ENCODE peak calls at places on chromosome 9, in four cellular contexts. One of them, this sample, is unnamed.

GRCh38 chr9:33458444-33458843 is 11.1 kb upstream of the AQP3 start:
- DNase-seq in endothelial cell of umbilical vein: peak
- DNase-seq in fibroblast of lung: no peak
- DNase-seq in PC-3: peak
- DNase-seq in this sample: no peak

GRCh38 chr9:133341369-133342082 is 5.5 kb upstream of the SURF6 start:
- DNase-seq in endothelial cell of umbilical vein: no peak
- DNase-seq in fibroblast of lung: no peak
- DNase-seq in PC-3: no peak
- DNase-seq in this sample: no peak

GRCh38 chr9:114372971-114373591 is 14.7 kb downstream of the AKNA start:
- DNase-seq in endothelial cell of umbilical vein: no peak
- DNase-seq in fibroblast of lung: no peak
- DNase-seq in PC-3: no peak
- DNase-seq in this sample: no peak

GRCh38 chr9:5838884-5839571 is 6.1 kb upstream of the ERMP1 start:
- DNase-seq in endothelial cell of umbilical vein: peak
- DNase-seq in fibroblast of lung: peak
- DNase-seq in PC-3: peak
- DNase-seq in this sample: peak

GRCh38 chr9:105950894-105951293 is 256.6 kb downstream of the TMEM38B start:
- DNase-seq in endothelial cell of umbilical vein: no peak
- DNase-seq in fibroblast of lung: no peak
- DNase-seq in PC-3: no peak
- DNase-seq in this sample: no peak

GRCh38 chr9:104094534-104095020 is 468 bp downstream of the SMC2 start:
- DNase-seq in endothelial cell of umbilical vein: no peak
- DNase-seq in fibroblast of lung: no peak
- DNase-seq in PC-3: peak
- DNase-seq in this sample: no peak

GRCh38 chr9:25716220-25716872 is 38.1 kb upstream of the TUSC1 start:
- DNase-seq in endothelial cell of umbilical vein: peak
- DNase-seq in fibroblast of lung: peak
- DNase-seq in PC-3: peak
- DNase-seq in this sample: peak

GRCh38 chr9:121968056-121968455 is 125.1 kb downstream of the TTLL11 start:
- DNase-seq in endothelial cell of umbilical vein: no peak
- DNase-seq in fibroblast of lung: no peak
- DNase-seq in PC-3: no peak
- DNase-seq in this sample: no peak

GRCh38 chr9:69131682-69132081 is 42.4 kb upstream of the TJP2 start:
- DNase-seq in endothelial cell of umbilical vein: peak
- DNase-seq in fibroblast of lung: peak
- DNase-seq in PC-3: peak
- DNase-seq in this sample: peak

GRCh38 chr9:86354882-86355399 is 731 bp upstream of the TUT7 start:
- DNase-seq in endothelial cell of umbilical vein: no peak
- DNase-seq in fibroblast of lung: peak
- DNase-seq in PC-3: no peak
- DNase-seq in this sample: no peak

GRCh38 chr9:90141723-90142122 is 500.9 kb downstream of the DIRAS2 start:
- DNase-seq in endothelial cell of umbilical vein: no peak
- DNase-seq in fibroblast of lung: peak
- DNase-seq in PC-3: peak
- DNase-seq in this sample: no peak

GRCh38 chr9:37433754-37434435 is 11.4 kb downstream of the GRHPR start:
- DNase-seq in endothelial cell of umbilical vein: peak
- DNase-seq in fibroblast of lung: peak
- DNase-seq in PC-3: no peak
- DNase-seq in this sample: no peak

GRCh38 chr9:68869020-68869419 is 144.9 kb downstream of the PRKACG start:
- DNase-seq in endothelial cell of umbilical vein: no peak
- DNase-seq in fibroblast of lung: no peak
- DNase-seq in PC-3: no peak
- DNase-seq in this sample: no peak

DNA sequence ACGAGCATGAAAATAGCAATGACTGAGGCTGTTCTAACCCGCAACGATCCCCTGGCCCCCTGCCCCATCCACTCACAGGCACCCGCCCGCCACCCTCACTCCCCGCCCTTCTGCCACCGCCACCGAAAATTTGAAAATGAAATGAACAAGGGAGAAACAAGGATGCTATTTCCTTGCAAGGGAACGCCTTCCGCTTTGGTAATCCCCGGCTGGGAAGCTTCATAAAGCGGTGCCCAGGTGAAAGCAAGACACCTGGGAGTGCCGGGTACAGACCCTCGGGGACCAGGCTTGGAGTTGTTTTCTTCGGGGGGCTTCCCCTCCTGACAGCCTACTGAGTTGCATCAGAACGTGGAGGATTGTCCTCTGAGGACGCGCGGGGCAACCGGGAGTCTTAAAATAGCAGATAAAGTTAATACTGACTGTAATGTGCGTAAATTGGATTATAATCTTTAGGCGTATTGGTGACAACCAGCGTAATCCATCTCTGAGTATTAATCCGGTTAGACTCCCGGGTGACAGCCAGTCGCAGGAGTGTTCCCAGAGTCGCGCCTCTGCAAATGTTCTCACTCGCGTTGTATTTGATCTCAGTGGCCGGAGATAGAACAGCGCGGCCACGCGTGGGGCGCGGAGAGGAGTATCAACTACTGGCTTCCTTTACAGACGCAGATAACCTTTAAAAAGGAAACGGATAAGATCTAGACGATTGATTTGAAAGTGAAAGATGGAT is 885 bp upstream of the MLLT3 start:
- DNase-seq in endothelial cell of umbilical vein: peak
- DNase-seq in fibroblast of lung: no peak
- DNase-seq in PC-3: peak
- DNase-seq in this sample: peak
- TF ChIP-seq CTCF in endothelial cell of umbilical vein: no peak
- TF ChIP-seq CTCF in fibroblast of lung: no peak
- TF ChIP-seq CTCF in PC-3: no peak
- TF ChIP-seq CTCF in this sample: no peak

GRCh38 chr9:137167752-137168574 is 1.9 kb downstream of the LRRC26 start:
- DNase-seq in endothelial cell of umbilical vein: no peak
- DNase-seq in fibroblast of lung: peak
- DNase-seq in PC-3: no peak
- DNase-seq in this sample: no peak

GRCh38 chr9:137168575-137168906 is 1.3 kb downstream of the LRRC26 start:
- DNase-seq in endothelial cell of umbilical vein: no peak
- DNase-seq in fibroblast of lung: no peak
- DNase-seq in PC-3: no peak
- DNase-seq in this sample: no peak

GRCh38 chr9:137169764-137170460 is at the start of gene LRRC26:
- DNase-seq in endothelial cell of umbilical vein: no peak
- DNase-seq in fibroblast of lung: no peak
- DNase-seq in PC-3: no peak
- DNase-seq in this sample: no peak

GRCh38 chr9:137170486-137171148 is 766 bp upstream of the LRRC26 start:
- DNase-seq in endothelial cell of umbilical vein: no peak
- DNase-seq in fibroblast of lung: no peak
- DNase-seq in PC-3: no peak
- DNase-seq in this sample: no peak

GRCh38 chr9:137168907-137169763 is 716 bp downstream of the LRRC26 start:
- DNase-seq in endothelial cell of umbilical vein: peak
- DNase-seq in fibroblast of lung: peak
- DNase-seq in PC-3: peak
- DNase-seq in this sample: peak
- H3K4me3 ChIP-seq in endothelial cell of umbilical vein: peak
- H3K4me3 ChIP-seq in fibroblast of lung: no peak
- H3K4me3 ChIP-seq in PC-3: peak
- H3K4me3 ChIP-seq in this sample: no peak

GRCh38 chr9:36100532-36100931 is 36.0 kb upstream of the GLIPR2 start:
- DNase-seq in endothelial cell of umbilical vein: no peak
- DNase-seq in fibroblast of lung: no peak
- DNase-seq in PC-3: no peak
- DNase-seq in this sample: no peak
- TF ChIP-seq CTCF in endothelial cell of umbilical vein: no peak
- TF ChIP-seq CTCF in fibroblast of lung: no peak
- TF ChIP-seq CTCF in PC-3: no peak
- TF ChIP-seq CTCF in this sample: peak

DNA sequence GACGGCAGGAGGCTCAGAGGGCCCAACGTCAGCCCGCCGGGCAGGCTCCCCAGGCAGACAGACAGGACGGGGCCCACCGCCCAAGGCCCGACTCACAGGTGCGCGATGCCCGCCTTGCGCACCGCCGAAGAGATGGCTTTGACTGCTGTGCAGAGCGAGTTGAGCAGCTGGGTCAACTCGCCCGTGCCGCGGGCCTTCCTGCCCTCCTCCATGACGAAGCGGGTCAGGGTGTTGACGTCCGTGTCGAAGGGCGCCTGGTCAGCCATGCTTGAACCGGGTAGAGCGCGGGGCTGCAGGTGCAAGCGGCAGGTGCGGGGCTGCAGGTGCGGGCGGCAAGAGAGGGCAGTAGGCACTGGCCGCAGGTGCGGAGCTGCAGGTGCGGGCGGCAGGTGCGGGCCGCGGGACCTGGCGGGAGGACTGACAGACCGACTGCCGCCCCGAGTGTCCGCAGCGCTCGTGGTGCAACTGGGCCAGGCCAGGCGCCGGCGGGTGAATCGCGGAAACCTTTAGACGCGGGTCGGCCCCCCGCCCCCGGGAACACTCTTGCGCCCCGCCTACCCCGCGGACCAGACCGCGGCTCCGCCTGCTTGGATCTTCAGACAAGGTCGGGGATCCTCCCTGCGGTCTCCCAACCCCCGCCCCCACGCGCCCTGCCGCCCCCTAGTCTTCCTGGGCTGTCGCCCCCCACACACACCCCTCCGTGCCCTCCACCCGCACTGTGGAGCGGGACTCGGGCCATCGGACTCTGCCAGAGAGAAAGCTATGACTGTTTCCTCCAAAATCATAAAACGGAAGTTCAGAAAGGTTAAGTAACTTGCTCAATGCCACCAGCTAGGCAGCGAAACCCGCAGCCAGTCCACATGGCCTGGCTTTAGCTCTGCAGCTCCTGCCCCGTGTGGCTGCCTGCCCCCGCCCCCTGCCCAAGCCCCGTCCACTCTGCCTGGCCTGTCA is at the start of gene FBP1:
- DNase-seq in endothelial cell of umbilical vein: peak
- DNase-seq in fibroblast of lung: peak
- DNase-seq in PC-3: peak
- DNase-seq in this sample: no peak
- H3K4me3 ChIP-seq in endothelial cell of umbilical vein: peak
- H3K4me3 ChIP-seq in fibroblast of lung: peak
- H3K4me3 ChIP-seq in PC-3: peak
- H3K4me3 ChIP-seq in this sample: peak

GRCh38 chr9:18626046-18626698 is 152.2 kb downstream of the ADAMTSL1 start:
- DNase-seq in endothelial cell of umbilical vein: no peak
- DNase-seq in fibroblast of lung: no peak
- DNase-seq in PC-3: peak
- DNase-seq in this sample: no peak
- TF ChIP-seq CTCF in endothelial cell of umbilical vein: no peak
- TF ChIP-seq CTCF in fibroblast of lung: no peak
- TF ChIP-seq CTCF in PC-3: peak
- TF ChIP-seq CTCF in this sample: peak

This sample was measured in brain microvascular endothelial cell.